ENCODE peak calls at places on chromosome 10, in four cellular contexts. P is hepatocyte, H is AG04450, Y is kidney epithelial cell. U is an unnamed sample.

GRCh38 chr10:73248259-73248724 is 1.2 kb upstream of the DNAJC9 start:
- DNase-seq in H (no peak), P (no peak), Y (no peak), U (no peak)

GRCh38 chr10:80400136-80400804 is 8.1 kb upstream of the PRXL2A start:
- DNase-seq in H (no peak), Y (no peak), P (no peak), U (no peak)

GRCh38 chr10:91930939-91931338 is 7.4 kb downstream of the BTAF1 start:
- DNase-seq in H (no peak), Y (no peak), P (no peak), U (no peak)

GRCh38 chr10:49569031-49569765 is 30.3 kb upstream of the ERCC6 start:
- DNase-seq in Y (no peak), H (no peak), P (no peak), U (peak; percentile 97)

GRCh38 chr10:116216676-116217075 is 56.3 kb downstream of the GFRA1 start:
- DNase-seq in H (no peak), Y (peak; percentile 68), P (no peak), U (no peak)

GRCh38 chr10:79104264-79104954 is 35.6 kb downstream of the ZMIZ1 start:
- DNase-seq in P (no peak), Y (no peak), H (no peak), U (peak; percentile 83)

GRCh38 chr10:73251683-73252444 is 580 bp downstream of the MRPS16 start:
- DNase-seq in H (no peak), P (peak; percentile 38), Y (no peak), U (no peak)

GRCh38 chr10:50937230-50937907 is 51.9 kb upstream of the A1CF start:
- DNase-seq in P (peak; percentile 60), H (peak; percentile 15), Y (no peak), U (peak; percentile 73)

GRCh38 chr10:101570764-101571572 is 17.1 kb downstream of the POLL start:
- DNase-seq in H (no peak), Y (no peak), P (no peak), U (no peak)

GRCh38 chr10:4947635-4948596 is 15.3 kb upstream of the AKR1C1 start:
- DNase-seq in H (peak; percentile 87), Y (peak; percentile 86), P (peak; percentile 78), U (peak; percentile 98)

GRCh38 chr10:98340946-98341345 is 73.0 kb upstream of the LOXL4 start:
- DNase-seq in H (no peak), P (no peak), Y (no peak), U (peak; percentile 67)

GRCh38 chr10:79142064-79142491 is 73.3 kb downstream of the ZMIZ1 start:
- DNase-seq in H (no peak), P (no peak), Y (peak; percentile 80), U (peak; percentile 79)

GRCh38 chr10:101446947-101447346 is 93.0 kb downstream of the BTRC start:
- DNase-seq in H (no peak), P (no peak), Y (no peak), U (no peak)

GRCh38 chr10:69501657-69502056 is 50.4 kb downstream of the TSPAN15 start:
- DNase-seq in H (no peak), P (no peak), Y (no peak), U (no peak)

GRCh38 chr10:8043569-8044306 is 10.8 kb upstream of the GATA3 start:
- DNase-seq in P (peak; percentile 33), H (no peak), Y (no peak), U (no peak)

GRCh38 chr10:99394256-99394655 is 36.2 kb downstream of the GOT1 start:
- DNase-seq in P (no peak), H (no peak), Y (no peak), U (no peak)

GRCh38 chr10:128064615-128065580 is 61.3 kb downstream of the MKI67 start:
- DNase-seq in P (no peak), Y (peak; percentile 74), H (no peak), U (peak; percentile 31)

GRCh38 chr10:127649642-127650041 is 87.3 kb upstream of the FOXI2 start:
- DNase-seq in P (no peak), H (no peak), Y (no peak), U (no peak)

GRCh38 chr10:43045631-43046287 is 31.1 kb upstream of the RET start:
- DNase-seq in Y (no peak), H (no peak), P (no peak), U (no peak)

GRCh38 chr10:123913688-123914268 is 22.2 kb upstream of the CPXM2 start:
- DNase-seq in P (no peak), Y (no peak), H (no peak), U (peak; percentile 96)

GRCh38 chr10:80571352-80571751 is 33.6 kb downstream of the SH2D4B start:
- DNase-seq in P (no peak), H (no peak), Y (no peak), U (no peak)

GRCh38 chr10:4981722-4982471 is 18.7 kb downstream of the AKR1C1 start:
- DNase-seq in Y (peak; percentile 29), H (no peak), P (peak; percentile 76), U (peak; percentile 61)

GRCh38 chr10:77563638-77564270 is 73.9 kb downstream of the KCNMA1 start:
- DNase-seq in Y (no peak), P (peak; percentile 35), H (no peak), U (no peak)

GRCh38 chr10:77825965-77826364 is 100.6 kb downstream of the DLG5 start:
- DNase-seq in P (no peak), H (no peak), Y (no peak), U (no peak)

GRCh38 chr10:36493511-36493880 is 631.9 kb upstream of the ANKRD30A start:
- DNase-seq in P (no peak), Y (no peak), H (no peak), U (peak; percentile 55)

GRCh38 chr10:43407148-43407575 is 1.8 kb downstream of the HNRNPF start:
- DNase-seq in Y (no peak), P (peak; percentile 80), H (no peak), U (peak; percentile 35)

GRCh38 chr10:26432938-26433337 is 5.2 kb upstream of the APBB1IP start:
- DNase-seq in H (no peak), P (no peak), Y (no peak), U (peak; percentile 1)

GRCh38 chr10:86391986-86392722 is 25.6 kb upstream of the GRID1 start:
- DNase-seq in P (no peak), Y (no peak), H (no peak), U (no peak)

GRCh38 chr10:74391786-74392185 is 240.8 kb downstream of the ADK start:
- DNase-seq in Y (no peak), H (no peak), P (no peak), U (no peak)

GRCh38 chr10:95240811-95241210 is 46.8 kb downstream of the ACSM6 start:
- DNase-seq in P (no peak), Y (no peak), H (no peak), U (no peak)

GRCh38 chr10:50605280-50606270 is 18.2 kb downstream of the SGMS1 start:
- DNase-seq in Y (peak; percentile 57), H (peak; percentile 90), P (peak; percentile 79), U (peak; percentile 100)

DNA sequence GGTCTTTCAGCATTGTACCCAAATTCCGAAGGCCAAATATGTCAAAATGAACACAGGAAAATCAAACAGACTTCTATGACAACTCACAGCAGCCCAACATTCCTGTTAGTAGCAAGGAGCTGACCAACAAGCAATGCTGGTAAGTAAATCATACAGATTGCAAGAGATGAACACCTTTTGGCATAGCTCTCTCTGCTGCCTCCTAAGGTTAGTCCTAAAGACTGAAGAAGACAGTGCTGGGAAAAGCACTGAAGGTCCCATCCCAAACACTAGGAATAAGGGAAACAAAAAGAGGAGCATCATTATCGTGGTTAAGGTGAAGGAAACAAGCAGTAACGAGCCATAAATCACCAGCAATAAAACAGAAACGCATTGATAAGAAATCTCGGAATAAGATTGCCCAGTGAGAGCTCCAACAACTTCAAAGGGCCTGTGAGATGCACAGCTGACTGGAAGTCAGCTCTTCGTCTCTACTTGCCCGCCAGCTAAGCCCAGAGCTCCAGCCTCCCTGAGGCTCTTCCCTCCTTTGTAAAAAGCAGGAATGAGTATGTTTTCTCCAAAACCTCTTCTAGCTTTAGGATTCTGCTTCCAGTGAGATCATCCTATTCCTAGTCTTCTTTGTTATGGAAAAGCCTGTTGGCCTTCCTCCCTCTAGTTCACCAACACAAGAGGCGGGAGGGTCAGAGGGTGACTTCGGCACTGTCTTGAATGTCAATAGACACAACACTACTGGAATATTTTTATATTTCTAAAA is 15.3 kb downstream of the NUDT5 start:
- DNase-seq in Y (no peak), P (peak; percentile 5), H (no peak), U (no peak)
- H3K4me3 ChIP-seq in Y (no peak overlapping the region), P (no peak overlapping the region), H (no peak overlapping the region), U (no peak overlapping the region)

GRCh38 chr10:93758510-93758885 is 762 bp downstream of the LGI1 start:
- DNase-seq in P (no peak), H (no peak), Y (no peak), U (no peak)

GRCh38 chr10:93755443-93756127 is 2.2 kb upstream of the LGI1 start:
- DNase-seq in P (no peak), Y (no peak), H (no peak), U (no peak)

GRCh38 chr10:93757766-93758509 is at the start of gene LGI1:
- DNase-seq in Y (no peak), H (no peak), P (peak; percentile 39), U (peak; percentile 42)

GRCh38 chr10:93756128-93756517 is 1.6 kb upstream of the LGI1 start:
- DNase-seq in P (no peak), H (no peak), Y (no peak), U (no peak)

GRCh38 chr10:93757136-93757535 is 600 bp upstream of the LGI1 start:
- DNase-seq in Y (no peak), H (no peak), P (peak; percentile 32), U (peak; percentile 26)
- TF ChIP-seq CTCF in Y (peak; percentile 40), H (peak; percentile 14), P (no peak), U (peak; percentile 41)

DNA sequence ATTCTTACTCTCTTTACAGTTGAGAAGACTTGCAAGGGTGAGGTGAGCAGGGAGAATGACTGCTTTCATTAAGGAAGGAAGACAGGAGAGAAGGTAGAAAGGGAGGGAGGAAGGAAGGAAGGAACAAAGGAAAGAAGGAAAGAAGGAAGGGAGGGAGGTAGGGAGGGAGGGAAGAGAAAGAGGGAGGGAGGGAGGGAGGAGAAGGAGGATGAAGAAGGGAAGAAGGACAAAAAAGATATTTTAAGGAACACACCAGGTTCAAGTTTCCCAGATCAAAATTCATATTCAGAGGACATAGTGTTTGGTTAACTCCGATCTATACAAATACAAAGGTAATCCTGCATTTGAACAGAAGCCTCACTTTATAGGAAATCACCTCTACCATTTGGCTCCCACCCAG is 262.1 kb upstream of the LYZL1 start:
- DNase-seq in Y (no peak), H (no peak), P (no peak), U (no peak)
- H3K4me3 ChIP-seq in Y (no peak overlapping the region), H (no peak overlapping the region), P (no peak overlapping the region), U (no peak overlapping the region)

GRCh38 chr10:121596668-121597503 is 1.4 kb downstream of the FGFR2 start:
- DNase-seq in H (no peak), Y (no peak), P (peak; percentile 85), U (no peak)
- TF ChIP-seq CTCF in H (no peak), Y (peak; percentile 33), P (peak; percentile 51), U (no peak)

GRCh38 chr10:19719320-19719719 is 96.9 kb upstream of the PLXDC2 start:
- DNase-seq in Y (peak; percentile 7), P (peak; percentile 24), H (peak; percentile 85), U (peak; percentile 71)
- H3K4me3 ChIP-seq in Y (no peak overlapping the region), P (no peak overlapping the region), H (no peak overlapping the region), U (no peak overlapping the region)

GRCh38 chr10:132577350-132578005 is 39.9 kb downstream of the INPP5A start:
- DNase-seq in P (no peak), Y (no peak), H (no peak), U (no peak)
- TF ChIP-seq CTCF in P (peak; percentile 7), Y (peak; percentile 27), H (no peak), U (no peak)

DNA sequence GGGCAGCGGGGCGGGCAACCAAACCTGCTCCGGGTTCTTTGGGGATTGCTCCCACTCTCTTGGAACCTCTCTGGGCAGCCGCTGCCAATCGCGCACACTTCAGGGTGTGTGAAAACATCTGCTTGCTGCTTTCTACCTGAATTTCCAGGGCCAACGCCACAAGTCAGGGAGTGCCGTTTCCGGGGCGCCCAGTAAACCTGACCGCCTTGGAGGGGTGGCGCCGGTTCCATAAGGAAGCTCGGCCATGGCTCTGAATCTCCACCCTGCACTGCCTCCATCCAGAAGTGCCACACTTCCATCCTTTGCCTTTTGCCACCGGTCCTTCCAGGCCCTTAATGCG is 679 bp upstream of the AFAP1L2 start:
- DNase-seq in Y (no peak), P (no peak), H (no peak), U (no peak)
- H3K4me3 ChIP-seq in Y (peak overlapping the region; percentile 78), P (no peak overlapping the region), H (no peak overlapping the region), U (no peak overlapping the region)